ENCODE peak calls at places on chromosomes 3 and 15, in five cellular contexts. N, W, T, C and V are unnamed samples.

GRCh38 chr3:111012388-111013248 is 59.0 kb upstream of the NECTIN3 start:
- DNase-seq in N (no peak), W (peak; percentile 64), T (peak; percentile 52), C (peak; percentile 60), V (no peak)

GRCh38 chr3:16090013-16090412 is 84.5 kb upstream of the GALNT15 start:
- DNase-seq in N (no peak), W (no peak), T (no peak), C (peak; percentile 98), V (peak; percentile 96)

GRCh38 chr3:35932995-35933394 is 293.7 kb downstream of the ARPP21 start:
- DNase-seq in N (no peak), W (no peak), T (no peak), C (peak; percentile 98), V (peak; percentile 72)

GRCh38 chr15:75024102-75024636 is 779 bp downstream of the PPCDC start:
- DNase-seq in N (peak; percentile 63), W (peak; percentile 31), T (peak; percentile 15), C (peak; percentile 27), V (peak; percentile 58)

GRCh38 chr3:71063768-71064287 is 519.7 kb downstream of the FOXP1 start:
- DNase-seq in N (no peak), W (peak; percentile 45), T (peak; percentile 72), C (peak; percentile 46), V (peak; percentile 54)

GRCh38 chr3:119930286-119930685 is 148.4 kb downstream of the NR1I2 start:
- DNase-seq in N (no peak), W (no peak), T (no peak), C (no peak), V (no peak)

GRCh38 chr3:141274411-141275031 is 42.9 kb downstream of the PXYLP1 start:
- DNase-seq in N (no peak), W (no peak), T (no peak), C (no peak), V (no peak)

GRCh38 chr3:81965696-81966095 is 204.3 kb upstream of the GBE1 start:
- DNase-seq in N (no peak), W (peak; percentile 61), T (no peak), C (no peak), V (no peak)

GRCh38 chr3:128163432-128163831 is 10.2 kb downstream of the EEFSEC start:
- DNase-seq in N (no peak), W (no peak), T (no peak), C (no peak), V (no peak)

GRCh38 chr3:23885210-23885609 is 31.6 kb downstream of the NKIRAS1 start:
- DNase-seq in N (no peak), W (no peak), T (no peak), C (no peak), V (no peak)

GRCh38 chr15:38930851-38931572 is 366.4 kb upstream of the RASGRP1 start:
- DNase-seq in N (no peak), W (no peak), T (no peak), C (no peak), V (peak; percentile 50)

GRCh38 chr3:171347017-171347979 is 112.9 kb downstream of the TNIK start:
- DNase-seq in N (no peak), W (no peak), T (peak; percentile 26), C (no peak), V (peak; percentile 46)

GRCh38 chr15:96336643-96337353 is 6.3 kb downstream of the NR2F2 start:
- DNase-seq in N (no peak), W (peak; percentile 40), T (peak; percentile 71), C (peak; percentile 57), V (peak; percentile 53)

GRCh38 chr15:99399612-99400011 is 148.3 kb downstream of the LRRC28 start:
- DNase-seq in N (no peak), W (no peak), T (no peak), C (no peak), V (peak; percentile 50)

GRCh38 chr15:99202176-99202552 is 47.2 kb downstream of the TTC23 start:
- DNase-seq in N (no peak), W (no peak), T (no peak), C (peak; percentile 5), V (no peak)

GRCh38 chr3:110576962-110577361 is 494.7 kb upstream of the NECTIN3 start:
- DNase-seq in N (no peak), W (peak; percentile 86), T (peak; percentile 78), C (peak; percentile 95), V (peak; percentile 96)

GRCh38 chr3:24343084-24343783 is 151.4 kb downstream of the THRB start:
- DNase-seq in N (no peak), W (no peak), T (no peak), C (peak; percentile 94), V (peak; percentile 66)

GRCh38 chr3:192445768-192446644 is 281.3 kb downstream of the FGF12 start:
- DNase-seq in N (no peak), W (no peak), T (peak; percentile 11), C (no peak), V (peak; percentile 58)

GRCh38 chr3:31227152-31227581 is 305.6 kb upstream of the STT3B start:
- DNase-seq in N (peak; percentile 96), W (no peak), T (no peak), C (peak; percentile 41), V (no peak)

GRCh38 chr3:195160908-195161434 is 110.0 kb downstream of the XXYLT1 start:
- DNase-seq in N (peak; percentile 23), W (no peak), T (no peak), C (no peak), V (no peak)

GRCh38 chr3:70233112-70233511 is 79.3 kb downstream of the MDFIC2 start:
- DNase-seq in N (no peak), W (no peak), T (no peak), C (no peak), V (no peak)

GRCh38 chr3:182533394-182533793 is 259.9 kb upstream of the ATP11B start:
- DNase-seq in N (no peak), W (no peak), T (no peak), C (peak; percentile 41), V (no peak)

GRCh38 chr15:45285413-45285812 is 33.4 kb downstream of the SLC28A2 start:
- DNase-seq in N (no peak), W (no peak), T (no peak), C (peak; percentile 63), V (no peak)

GRCh38 chr15:47944911-47945310 is 175.9 kb upstream of the SLC24A5 start:
- DNase-seq in N (no peak), W (no peak), T (no peak), C (no peak), V (no peak)

GRCh38 chr3:151835751-151836550 is 22.0 kb downstream of the AADAC start:
- DNase-seq in N (no peak), W (peak; percentile 13), T (peak; percentile 6), C (no peak), V (peak; percentile 48)

GRCh38 chr3:81910244-81910852 is 148.9 kb upstream of the GBE1 start:
- DNase-seq in N (peak; percentile 59), W (peak; percentile 76), T (peak; percentile 69), C (peak; percentile 69), V (peak; percentile 65)

GRCh38 chr15:71048913-71049675 is 66.2 kb upstream of the THSD4 start:
- DNase-seq in N (no peak), W (no peak), T (no peak), C (peak; percentile 86), V (peak; percentile 94)

GRCh38 chr15:29571728-29572454 is 250.4 kb downstream of the TJP1 start:
- DNase-seq in N (no peak), W (peak; percentile 11), T (peak; percentile 61), C (peak; percentile 4), V (peak; percentile 3)

DNA sequence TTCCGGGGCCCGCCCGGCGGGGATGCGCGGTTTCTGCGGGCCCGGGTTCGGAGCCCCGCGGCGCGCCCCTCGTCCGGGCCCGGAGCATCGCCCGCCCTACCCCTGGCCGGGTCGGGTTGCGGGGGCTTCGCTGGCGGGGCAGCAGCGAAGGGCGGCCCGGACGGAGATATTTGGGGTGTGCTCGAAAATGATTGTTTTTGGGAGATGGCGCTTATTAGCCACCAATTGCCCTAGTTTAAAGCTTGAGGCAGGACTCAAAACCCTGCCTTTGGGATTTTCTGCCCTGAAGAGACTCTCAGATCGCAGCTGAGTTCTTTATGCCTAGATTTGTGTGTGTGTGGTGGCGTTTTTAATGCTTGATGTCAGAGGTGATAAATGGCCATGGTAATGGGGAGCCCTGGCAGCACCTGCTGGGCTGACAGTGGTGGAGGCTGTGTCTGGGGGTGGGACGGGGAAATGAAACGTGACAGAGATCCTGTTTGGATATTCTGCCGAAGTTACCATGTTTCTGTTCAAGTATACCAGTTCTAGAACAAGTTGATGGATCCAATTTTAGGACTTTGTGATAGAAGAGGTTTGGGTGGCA is 582 bp downstream of the KCTD6 start:
- DNase-seq in N (peak; percentile 70), W (no peak), T (no peak), C (peak; percentile 19), V (peak; percentile 45)
- TF ChIP-seq EZH2phosphoT487 in N (no peak), W (no peak), T (no peak), C (no peak), V (no peak)

DNA sequence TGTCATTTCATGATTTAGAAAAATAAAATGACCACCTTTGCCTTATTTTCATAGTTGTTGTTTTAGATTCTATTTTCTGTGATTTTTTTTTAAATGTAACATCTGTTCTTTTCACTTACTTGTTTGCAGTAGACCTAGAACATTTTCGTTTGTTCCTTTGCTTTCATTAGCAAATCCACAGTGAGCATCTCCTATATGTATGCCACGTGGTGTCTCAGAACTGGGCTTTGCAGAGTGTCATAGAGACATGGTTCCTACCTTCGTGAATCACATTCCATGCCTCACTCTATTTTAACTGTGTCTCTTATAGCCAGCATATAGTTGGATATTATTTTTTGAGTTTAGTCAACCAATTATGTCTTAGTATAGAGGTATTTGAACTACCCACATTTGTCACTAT is 118.2 kb downstream of the KLF13 start:
- DNase-seq in N (peak; percentile 26), W (no peak), T (no peak), C (no peak), V (no peak)
- H3K4me3 ChIP-seq in N (no peak overlapping the region), W (no peak overlapping the region), T (no peak overlapping the region), C (no peak overlapping the region), V (no peak overlapping the region)

DNA sequence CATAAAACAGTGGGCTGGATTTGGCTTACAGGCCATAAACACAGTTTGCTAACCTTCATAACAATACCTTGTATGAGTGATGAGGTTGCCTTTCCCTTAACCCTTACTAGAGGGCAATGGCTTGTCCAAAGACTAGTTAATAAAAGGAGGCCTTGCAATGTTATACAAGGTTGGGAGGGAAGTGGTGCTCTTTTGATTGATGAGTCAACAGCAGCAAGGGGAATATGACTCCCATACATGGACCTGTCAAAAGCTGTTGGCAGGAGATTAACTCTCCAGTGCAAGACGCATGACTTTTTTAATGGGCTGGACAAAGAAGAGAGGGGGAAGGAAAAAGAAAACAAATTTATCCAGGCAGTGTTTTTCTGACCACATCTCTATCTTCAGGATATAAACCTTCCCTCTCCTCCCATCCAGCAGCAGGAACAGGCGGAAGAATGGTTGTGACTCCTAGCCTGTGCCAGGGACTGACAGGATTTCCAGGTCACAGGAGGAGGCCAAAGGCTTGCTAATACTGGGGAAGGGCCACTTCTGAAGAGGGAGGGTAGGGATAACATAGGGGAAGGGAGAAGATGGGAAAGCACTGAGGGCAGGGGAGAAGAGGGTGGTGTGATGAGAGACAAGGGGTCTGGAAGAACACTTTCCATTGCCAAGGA is 35.2 kb upstream of the ARL14 start:
- DNase-seq in N (no peak), W (no peak), T (no peak), C (peak; percentile 64), V (peak; percentile 26)
- TF ChIP-seq EZH2phosphoT487 in N (no peak), W (no peak), T (no peak), C (no peak), V (no peak)

GRCh38 chr15:58726867-58727266 is 22.6 kb downstream of the ADAM10 start:
- DNase-seq in N (peak; percentile 19), W (peak; percentile 36), T (no peak), C (no peak), V (no peak)

DNA sequence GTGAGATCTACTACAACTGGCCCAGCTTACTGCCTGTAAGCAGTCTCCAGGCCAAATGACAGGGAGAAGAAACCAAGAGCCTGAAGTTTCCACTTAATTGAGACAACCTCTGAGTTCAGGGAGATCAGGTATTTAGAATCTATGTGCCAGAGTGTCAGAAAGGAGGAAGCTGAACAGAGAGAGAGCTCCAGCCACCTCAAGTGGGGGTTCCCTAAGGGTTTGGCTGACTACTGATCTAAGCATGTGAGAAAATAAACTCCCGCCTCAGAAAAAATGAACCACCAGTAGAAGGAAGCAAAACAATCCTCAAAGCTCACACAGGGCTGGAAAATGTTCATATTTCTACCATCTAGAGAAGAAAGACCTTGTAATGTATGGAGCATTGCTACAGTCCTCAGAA is 25.0 kb downstream of the ADAM10 start:
- DNase-seq in N (peak; percentile 67), W (no peak), T (no peak), C (no peak), V (peak; percentile 44)
- H3K4me3 ChIP-seq in N (no peak overlapping the region), W (no peak overlapping the region), T (no peak overlapping the region), C (no peak overlapping the region), V (no peak overlapping the region)